ENCODE peak calls at places on chromosomes 3 and 15, in ten cellular contexts. One of them, this sample, is unnamed.

GRCh38 chr3:45442679-45443214 is 54.4 kb downstream of the LARS2 start:
- DNase-seq in CD8-positive, alpha-beta T cell: no peak
- DNase-seq in progenitor cell of endocrine pancreas: no peak
- DNase-seq in GM12865: no peak
- DNase-seq in nephron progenitor cell: no peak
- DNase-seq in Calu3: no peak
- DNase-seq in HepG2: no peak
- DNase-seq in body of pancreas: no peak
- DNase-seq in AG04450: no peak
- DNase-seq in endothelial cell of umbilical vein: no peak
- DNase-seq in this sample: no peak

GRCh38 chr3:95154775-95155174 is 1091.9 kb downstream of the NSUN3 start:
- DNase-seq in CD8-positive, alpha-beta T cell: no peak
- DNase-seq in progenitor cell of endocrine pancreas: no peak
- DNase-seq in GM12865: no peak
- DNase-seq in nephron progenitor cell: no peak
- DNase-seq in Calu3: peak
- DNase-seq in HepG2: no peak
- DNase-seq in body of pancreas: no peak
- DNase-seq in AG04450: no peak
- DNase-seq in endothelial cell of umbilical vein: no peak
- DNase-seq in this sample: no peak

GRCh38 chr15:31025996-31026395 is 34.6 kb upstream of the MTMR10 start:
- DNase-seq in CD8-positive, alpha-beta T cell: no peak
- DNase-seq in progenitor cell of endocrine pancreas: no peak
- DNase-seq in GM12865: no peak
- DNase-seq in nephron progenitor cell: no peak
- DNase-seq in Calu3: no peak
- DNase-seq in HepG2: no peak
- DNase-seq in body of pancreas: no peak
- DNase-seq in AG04450: no peak
- DNase-seq in endothelial cell of umbilical vein: no peak
- DNase-seq in this sample: no peak

GRCh38 chr3:12222765-12223485 is 64.2 kb upstream of the TIMP4 start:
- DNase-seq in CD8-positive, alpha-beta T cell: no peak
- DNase-seq in progenitor cell of endocrine pancreas: no peak
- DNase-seq in GM12865: no peak
- DNase-seq in nephron progenitor cell: no peak
- DNase-seq in Calu3: no peak
- DNase-seq in HepG2: peak
- DNase-seq in body of pancreas: no peak
- DNase-seq in AG04450: no peak
- DNase-seq in endothelial cell of umbilical vein: no peak
- DNase-seq in this sample: no peak

GRCh38 chr3:11186771-11187170 is 32.5 kb downstream of the HRH1 start:
- DNase-seq in CD8-positive, alpha-beta T cell: no peak
- DNase-seq in progenitor cell of endocrine pancreas: no peak
- DNase-seq in GM12865: no peak
- DNase-seq in nephron progenitor cell: no peak
- DNase-seq in Calu3: no peak
- DNase-seq in HepG2: no peak
- DNase-seq in body of pancreas: no peak
- DNase-seq in AG04450: no peak
- DNase-seq in endothelial cell of umbilical vein: no peak
- DNase-seq in this sample: no peak

GRCh38 chr15:60362318-60363023 is 35.3 kb downstream of the ANXA2 start:
- DNase-seq in CD8-positive, alpha-beta T cell: no peak
- DNase-seq in progenitor cell of endocrine pancreas: no peak
- DNase-seq in GM12865: peak
- DNase-seq in nephron progenitor cell: no peak
- DNase-seq in Calu3: no peak
- DNase-seq in HepG2: peak
- DNase-seq in body of pancreas: no peak
- DNase-seq in AG04450: peak
- DNase-seq in endothelial cell of umbilical vein: no peak
- DNase-seq in this sample: no peak

GRCh38 chr3:108086653-108087052 is 4.2 kb downstream of the CD47 start:
- DNase-seq in CD8-positive, alpha-beta T cell: no peak
- DNase-seq in progenitor cell of endocrine pancreas: no peak
- DNase-seq in GM12865: no peak
- DNase-seq in nephron progenitor cell: no peak
- DNase-seq in Calu3: no peak
- DNase-seq in HepG2: no peak
- DNase-seq in body of pancreas: no peak
- DNase-seq in AG04450: no peak
- DNase-seq in endothelial cell of umbilical vein: no peak
- DNase-seq in this sample: no peak

GRCh38 chr3:120452816-120453215 is 2.0 kb upstream of the FSTL1 start:
- DNase-seq in CD8-positive, alpha-beta T cell: no peak
- DNase-seq in progenitor cell of endocrine pancreas: no peak
- DNase-seq in GM12865: no peak
- DNase-seq in nephron progenitor cell: no peak
- DNase-seq in Calu3: no peak
- DNase-seq in HepG2: no peak
- DNase-seq in body of pancreas: no peak
- DNase-seq in AG04450: no peak
- DNase-seq in endothelial cell of umbilical vein: no peak
- DNase-seq in this sample: no peak

GRCh38 chr3:131540143-131540542 is 37.4 kb upstream of the MRPL3 start:
- DNase-seq in CD8-positive, alpha-beta T cell: no peak
- DNase-seq in progenitor cell of endocrine pancreas: no peak
- DNase-seq in GM12865: no peak
- DNase-seq in nephron progenitor cell: no peak
- DNase-seq in Calu3: no peak
- DNase-seq in HepG2: no peak
- DNase-seq in body of pancreas: no peak
- DNase-seq in AG04450: no peak
- DNase-seq in endothelial cell of umbilical vein: no peak
- DNase-seq in this sample: no peak

DNA sequence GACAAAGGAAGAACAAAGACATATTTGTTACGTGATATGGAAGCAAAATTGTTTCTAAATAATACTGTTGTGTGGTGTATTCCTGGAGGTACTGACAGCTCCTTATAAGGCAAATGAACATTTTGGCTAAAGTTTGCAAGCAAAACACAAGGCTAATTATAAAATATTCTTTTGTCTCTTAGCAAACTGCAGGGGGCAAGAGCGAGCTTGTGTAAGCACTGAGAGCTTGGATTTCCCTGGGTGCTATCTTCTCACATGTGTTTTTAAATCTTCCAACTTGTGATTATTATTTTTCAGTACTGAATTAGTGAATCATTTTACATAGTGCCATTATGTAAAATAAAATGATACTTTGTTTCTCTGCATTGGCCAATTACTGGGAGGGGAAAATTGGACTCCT is 611.4 kb downstream of the AGBL1 start:
- DNase-seq in CD8-positive, alpha-beta T cell: no peak
- DNase-seq in progenitor cell of endocrine pancreas: no peak
- DNase-seq in GM12865: no peak
- DNase-seq in nephron progenitor cell: no peak
- DNase-seq in Calu3: no peak
- DNase-seq in HepG2: no peak
- DNase-seq in body of pancreas: no peak
- DNase-seq in AG04450: no peak
- DNase-seq in endothelial cell of umbilical vein: no peak
- DNase-seq in this sample: no peak
- TF ChIP-seq CTCF in CD8-positive, alpha-beta T cell: no peak
- TF ChIP-seq CTCF in progenitor cell of endocrine pancreas: no peak
- TF ChIP-seq CTCF in GM12865: no peak
- TF ChIP-seq CTCF in nephron progenitor cell: peak
- TF ChIP-seq CTCF in Calu3: no peak
- TF ChIP-seq CTCF in HepG2: no peak
- TF ChIP-seq CTCF in body of pancreas: no peak
- TF ChIP-seq CTCF in AG04450: no peak
- TF ChIP-seq CTCF in endothelial cell of umbilical vein: no peak
- TF ChIP-seq CTCF in this sample: no peak

DNA sequence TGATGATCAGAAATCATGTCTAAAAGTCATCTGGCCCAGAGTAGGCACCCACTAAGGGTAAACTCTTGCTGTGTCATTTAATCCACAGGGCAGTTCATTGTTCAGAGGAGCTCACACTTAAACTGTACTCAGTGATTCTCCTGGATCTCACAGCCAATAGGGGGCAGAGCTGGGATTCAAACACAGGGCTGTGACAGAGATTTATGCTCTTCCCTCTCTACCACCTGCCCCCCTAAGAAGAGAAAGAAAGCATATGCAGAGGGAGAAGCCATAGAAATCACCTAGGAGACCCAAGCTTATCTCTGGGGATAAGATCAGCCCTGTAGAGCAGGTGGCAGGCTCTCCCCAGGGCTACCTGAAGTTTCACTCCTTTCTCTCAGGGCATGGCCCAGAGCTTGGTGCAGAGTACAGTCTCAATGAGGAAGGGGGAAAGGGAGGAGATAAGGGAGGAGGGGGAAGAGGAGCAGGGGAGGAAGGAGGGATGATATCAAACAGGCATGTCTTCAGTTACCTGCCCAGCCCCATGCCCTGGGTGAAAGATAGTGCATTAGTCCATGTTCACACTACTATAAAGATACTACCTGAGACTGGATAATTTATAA is 51.8 kb upstream of the ADPGK start:
- DNase-seq in CD8-positive, alpha-beta T cell: no peak
- DNase-seq in progenitor cell of endocrine pancreas: no peak
- DNase-seq in GM12865: peak
- DNase-seq in nephron progenitor cell: no peak
- DNase-seq in Calu3: peak
- DNase-seq in HepG2: peak
- DNase-seq in body of pancreas: peak
- DNase-seq in AG04450: no peak
- DNase-seq in endothelial cell of umbilical vein: no peak
- DNase-seq in this sample: no peak
- TF ChIP-seq CTCF in CD8-positive, alpha-beta T cell: no peak
- TF ChIP-seq CTCF in progenitor cell of endocrine pancreas: peak
- TF ChIP-seq CTCF in GM12865: peak
- TF ChIP-seq CTCF in nephron progenitor cell: no peak
- TF ChIP-seq CTCF in Calu3: peak
- TF ChIP-seq CTCF in HepG2: peak
- TF ChIP-seq CTCF in body of pancreas: peak
- TF ChIP-seq CTCF in AG04450: peak
- TF ChIP-seq CTCF in endothelial cell of umbilical vein: no peak
- TF ChIP-seq CTCF in this sample: no peak

GRCh38 chr3:7146529-7146928 is 285.6 kb downstream of the GRM7 start:
- DNase-seq in CD8-positive, alpha-beta T cell: no peak
- DNase-seq in progenitor cell of endocrine pancreas: no peak
- DNase-seq in GM12865: no peak
- DNase-seq in nephron progenitor cell: no peak
- DNase-seq in Calu3: no peak
- DNase-seq in HepG2: no peak
- DNase-seq in body of pancreas: no peak
- DNase-seq in AG04450: no peak
- DNase-seq in endothelial cell of umbilical vein: no peak
- DNase-seq in this sample: no peak

DNA sequence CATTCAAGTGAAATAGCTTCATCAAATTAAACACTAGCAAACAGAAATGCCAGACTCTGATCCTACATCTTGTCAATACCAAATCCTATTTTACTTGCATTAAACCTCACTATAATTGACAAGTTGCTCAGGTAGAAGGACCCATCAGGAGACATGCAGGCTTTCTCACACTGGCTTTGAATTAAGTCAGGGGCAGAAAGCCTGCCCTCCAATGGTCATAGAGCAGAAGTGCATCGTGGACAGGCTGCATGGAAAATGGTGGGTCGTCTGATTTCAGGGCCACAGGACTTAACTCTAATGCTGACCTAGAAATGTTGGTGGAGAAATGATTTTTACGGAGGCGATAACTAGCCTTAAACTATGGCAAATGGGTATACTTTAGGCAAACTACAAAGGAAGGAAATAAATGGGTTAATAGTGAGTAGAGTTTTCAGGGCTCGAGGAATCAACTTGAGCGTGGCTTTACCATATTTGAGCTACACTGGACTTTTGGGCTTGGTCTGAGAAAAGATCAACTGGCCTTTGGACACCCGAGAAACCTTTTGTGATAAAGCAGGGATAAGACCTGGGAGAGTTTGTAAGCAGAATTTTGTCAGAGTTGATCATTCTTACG is 283.9 kb downstream of the GRM7 start:
- DNase-seq in CD8-positive, alpha-beta T cell: no peak
- DNase-seq in progenitor cell of endocrine pancreas: no peak
- DNase-seq in GM12865: peak
- DNase-seq in nephron progenitor cell: peak
- DNase-seq in Calu3: no peak
- DNase-seq in HepG2: peak
- DNase-seq in body of pancreas: peak
- DNase-seq in AG04450: no peak
- DNase-seq in endothelial cell of umbilical vein: peak
- DNase-seq in this sample: peak
- TF ChIP-seq CTCF in CD8-positive, alpha-beta T cell: no peak
- TF ChIP-seq CTCF in progenitor cell of endocrine pancreas: peak
- TF ChIP-seq CTCF in GM12865: peak
- TF ChIP-seq CTCF in nephron progenitor cell: peak
- TF ChIP-seq CTCF in Calu3: no peak
- TF ChIP-seq CTCF in HepG2: no peak
- TF ChIP-seq CTCF in body of pancreas: peak
- TF ChIP-seq CTCF in AG04450: no peak
- TF ChIP-seq CTCF in endothelial cell of umbilical vein: peak
- TF ChIP-seq CTCF in this sample: peak

DNA sequence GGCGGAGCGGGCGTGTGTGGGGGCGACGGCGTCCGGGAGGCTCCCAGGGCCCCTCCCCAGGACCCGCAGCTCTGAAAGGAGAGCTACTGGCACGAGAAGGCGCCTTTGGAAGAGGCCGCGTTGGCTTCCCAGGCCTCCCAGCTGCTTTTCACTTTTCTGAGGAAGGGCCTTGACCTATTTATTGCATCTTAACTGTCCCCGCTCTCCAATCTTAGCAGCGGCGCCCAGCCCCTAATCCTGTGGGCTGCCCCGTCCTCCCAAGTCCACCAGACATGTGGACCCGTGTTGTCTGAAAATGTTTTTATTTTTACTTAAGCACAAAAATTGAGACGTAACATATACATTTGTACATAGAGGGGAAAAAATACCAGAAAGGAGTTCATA is 481 bp upstream of the ULK3 start:
- DNase-seq in CD8-positive, alpha-beta T cell: no peak
- DNase-seq in progenitor cell of endocrine pancreas: no peak
- DNase-seq in GM12865: no peak
- DNase-seq in nephron progenitor cell: no peak
- DNase-seq in Calu3: no peak
- DNase-seq in HepG2: no peak
- DNase-seq in body of pancreas: no peak
- DNase-seq in AG04450: no peak
- DNase-seq in endothelial cell of umbilical vein: no peak
- DNase-seq in this sample: no peak
- TF ChIP-seq CTCF in CD8-positive, alpha-beta T cell: no peak
- TF ChIP-seq CTCF in progenitor cell of endocrine pancreas: no peak
- TF ChIP-seq CTCF in GM12865: no peak
- TF ChIP-seq CTCF in nephron progenitor cell: no peak
- TF ChIP-seq CTCF in Calu3: no peak
- TF ChIP-seq CTCF in HepG2: no peak
- TF ChIP-seq CTCF in body of pancreas: no peak
- TF ChIP-seq CTCF in AG04450: no peak
- TF ChIP-seq CTCF in endothelial cell of umbilical vein: no peak
- TF ChIP-seq CTCF in this sample: no peak

GRCh38 chr3:65210026-65210814 is 522.4 kb upstream of the ADAMTS9 start:
- DNase-seq in CD8-positive, alpha-beta T cell: no peak
- DNase-seq in progenitor cell of endocrine pancreas: no peak
- DNase-seq in GM12865: no peak
- DNase-seq in nephron progenitor cell: no peak
- DNase-seq in Calu3: no peak
- DNase-seq in HepG2: no peak
- DNase-seq in body of pancreas: no peak
- DNase-seq in AG04450: no peak
- DNase-seq in endothelial cell of umbilical vein: peak
- DNase-seq in this sample: no peak
- TF ChIP-seq CTCF in CD8-positive, alpha-beta T cell: no peak
- TF ChIP-seq CTCF in progenitor cell of endocrine pancreas: no peak
- TF ChIP-seq CTCF in GM12865: no peak
- TF ChIP-seq CTCF in nephron progenitor cell: no peak
- TF ChIP-seq CTCF in Calu3: no peak
- TF ChIP-seq CTCF in HepG2: no peak
- TF ChIP-seq CTCF in body of pancreas: no peak
- TF ChIP-seq CTCF in AG04450: no peak
- TF ChIP-seq CTCF in endothelial cell of umbilical vein: no peak
- TF ChIP-seq CTCF in this sample: no peak